ENCODE peak calls at places on chromosome 2, in eight cellular contexts. One of them, this sample, is unnamed.

GRCh38 chr2:140808816-140809215 is 1322.0 kb downstream of the LRP1B start:
- DNase-seq in skeletal muscle cell: no peak
- DNase-seq in activated T-helper 1 cell treated with Interleukin-2 at 50 U/mL for 16 hours: no peak
- DNase-seq in coronary artery: no peak
- DNase-seq in sigmoid colon: no peak
- DNase-seq in HEK293T: peak
- DNase-seq in nucleus accumbens: no peak
- DNase-seq in OCI-LY7: no peak
- DNase-seq in this sample: no peak

GRCh38 chr2:190126758-190127157 is 64.2 kb upstream of the MSTN start:
- DNase-seq in skeletal muscle cell: peak
- DNase-seq in activated T-helper 1 cell treated with Interleukin-2 at 50 U/mL for 16 hours: no peak
- DNase-seq in coronary artery: no peak
- DNase-seq in sigmoid colon: no peak
- DNase-seq in HEK293T: no peak
- DNase-seq in nucleus accumbens: no peak
- DNase-seq in OCI-LY7: no peak
- DNase-seq in this sample: no peak

GRCh38 chr2:239310401-239311061 is 90.3 kb downstream of the HDAC4 start:
- DNase-seq in skeletal muscle cell: no peak
- DNase-seq in activated T-helper 1 cell treated with Interleukin-2 at 50 U/mL for 16 hours: no peak
- DNase-seq in coronary artery: peak
- DNase-seq in sigmoid colon: peak
- DNase-seq in HEK293T: no peak
- DNase-seq in nucleus accumbens: no peak
- DNase-seq in OCI-LY7: no peak
- DNase-seq in this sample: no peak

GRCh38 chr2:217865373-217865772 is 137.4 kb downstream of the TNS1 start:
- DNase-seq in skeletal muscle cell: no peak
- DNase-seq in activated T-helper 1 cell treated with Interleukin-2 at 50 U/mL for 16 hours: no peak
- DNase-seq in coronary artery: no peak
- DNase-seq in sigmoid colon: no peak
- DNase-seq in HEK293T: no peak
- DNase-seq in nucleus accumbens: no peak
- DNase-seq in OCI-LY7: no peak
- DNase-seq in this sample: no peak

GRCh38 chr2:134120160-134120717 is 133.6 kb upstream of the MGAT5 start:
- DNase-seq in skeletal muscle cell: no peak
- DNase-seq in activated T-helper 1 cell treated with Interleukin-2 at 50 U/mL for 16 hours: peak
- DNase-seq in coronary artery: no peak
- DNase-seq in sigmoid colon: no peak
- DNase-seq in HEK293T: no peak
- DNase-seq in nucleus accumbens: peak
- DNase-seq in OCI-LY7: no peak
- DNase-seq in this sample: no peak

GRCh38 chr2:38180754-38181153 is 104.8 kb upstream of the CYP1B1 start:
- DNase-seq in skeletal muscle cell: no peak
- DNase-seq in activated T-helper 1 cell treated with Interleukin-2 at 50 U/mL for 16 hours: no peak
- DNase-seq in coronary artery: no peak
- DNase-seq in sigmoid colon: no peak
- DNase-seq in HEK293T: no peak
- DNase-seq in nucleus accumbens: no peak
- DNase-seq in OCI-LY7: no peak
- DNase-seq in this sample: no peak

GRCh38 chr2:61793389-61793836 is 60.4 kb downstream of the FAM161A start:
- DNase-seq in skeletal muscle cell: no peak
- DNase-seq in activated T-helper 1 cell treated with Interleukin-2 at 50 U/mL for 16 hours: peak
- DNase-seq in coronary artery: no peak
- DNase-seq in sigmoid colon: peak
- DNase-seq in HEK293T: peak
- DNase-seq in nucleus accumbens: peak
- DNase-seq in OCI-LY7: peak
- DNase-seq in this sample: peak

GRCh38 chr2:38765551-38765950 is 12.5 kb upstream of the GEMIN6 start:
- DNase-seq in skeletal muscle cell: no peak
- DNase-seq in activated T-helper 1 cell treated with Interleukin-2 at 50 U/mL for 16 hours: no peak
- DNase-seq in coronary artery: no peak
- DNase-seq in sigmoid colon: no peak
- DNase-seq in HEK293T: no peak
- DNase-seq in nucleus accumbens: no peak
- DNase-seq in OCI-LY7: no peak
- DNase-seq in this sample: no peak

GRCh38 chr2:234564719-234565118 is 67.8 kb upstream of the ARL4C start:
- DNase-seq in skeletal muscle cell: no peak
- DNase-seq in activated T-helper 1 cell treated with Interleukin-2 at 50 U/mL for 16 hours: no peak
- DNase-seq in coronary artery: no peak
- DNase-seq in sigmoid colon: no peak
- DNase-seq in HEK293T: no peak
- DNase-seq in nucleus accumbens: no peak
- DNase-seq in OCI-LY7: no peak
- DNase-seq in this sample: no peak

GRCh38 chr2:584863-585823 is 92.1 kb downstream of the TMEM18 start:
- DNase-seq in skeletal muscle cell: no peak
- DNase-seq in activated T-helper 1 cell treated with Interleukin-2 at 50 U/mL for 16 hours: no peak
- DNase-seq in coronary artery: peak
- DNase-seq in sigmoid colon: no peak
- DNase-seq in HEK293T: no peak
- DNase-seq in nucleus accumbens: no peak
- DNase-seq in OCI-LY7: peak
- DNase-seq in this sample: no peak

GRCh38 chr2:241582328-241582727 is 23.8 kb downstream of the BOK start:
- DNase-seq in skeletal muscle cell: no peak
- DNase-seq in activated T-helper 1 cell treated with Interleukin-2 at 50 U/mL for 16 hours: no peak
- DNase-seq in coronary artery: no peak
- DNase-seq in sigmoid colon: no peak
- DNase-seq in HEK293T: no peak
- DNase-seq in nucleus accumbens: no peak
- DNase-seq in OCI-LY7: no peak
- DNase-seq in this sample: no peak

GRCh38 chr2:15059870-15060617 is 427.5 kb downstream of the LRATD1 start:
- DNase-seq in skeletal muscle cell: no peak
- DNase-seq in activated T-helper 1 cell treated with Interleukin-2 at 50 U/mL for 16 hours: no peak
- DNase-seq in coronary artery: no peak
- DNase-seq in sigmoid colon: no peak
- DNase-seq in HEK293T: no peak
- DNase-seq in nucleus accumbens: no peak
- DNase-seq in OCI-LY7: no peak
- DNase-seq in this sample: no peak

GRCh38 chr2:121944072-121944829 is 188.8 kb downstream of the TSN start:
- DNase-seq in skeletal muscle cell: peak
- DNase-seq in activated T-helper 1 cell treated with Interleukin-2 at 50 U/mL for 16 hours: no peak
- DNase-seq in coronary artery: no peak
- DNase-seq in sigmoid colon: no peak
- DNase-seq in HEK293T: no peak
- DNase-seq in nucleus accumbens: no peak
- DNase-seq in OCI-LY7: no peak
- DNase-seq in this sample: no peak